ENCODE peak calls at places on chromosomes 16 and 17, in seven cellular contexts. One of them, this sample, is unnamed.

GRCh38 chr17:82863941-82864720 is 24.3 kb upstream of the ZNF750 start:
- DNase-seq in NCI-H1436 treated with DMSO at 0.1 percent for 48 hours: no peak
- DNase-seq in HCT116: peak; percentile 68
- DNase-seq in stimulated activated CD8-positive, alpha-beta memory T cell treated with anti-CD3 and anti-CD28 coated beads, Interleukin-7, amount 100 ng/mL, for 4 hours: peak; percentile 81
- DNase-seq in activated naive CD4-positive, alpha-beta T cell: peak; percentile 53
- DNase-seq in dorsolateral prefrontal cortex: no peak
- DNase-seq in retinal pigment epithelial cell: no peak
- DNase-seq in this sample: no peak

GRCh38 chr16:11224096-11224893 is 31.7 kb downstream of the SOCS1 start:
- DNase-seq in NCI-H1436 treated with DMSO at 0.1 percent for 48 hours: no peak
- DNase-seq in HCT116: no peak
- DNase-seq in stimulated activated CD8-positive, alpha-beta memory T cell treated with anti-CD3 and anti-CD28 coated beads, Interleukin-7, amount 100 ng/mL, for 4 hours: peak; percentile 51
- DNase-seq in activated naive CD4-positive, alpha-beta T cell: no peak
- DNase-seq in dorsolateral prefrontal cortex: no peak
- DNase-seq in retinal pigment epithelial cell: no peak
- DNase-seq in this sample: no peak

GRCh38 chr16:58515871-58516767 is 802 bp downstream of the SETD6 start:
- DNase-seq in NCI-H1436 treated with DMSO at 0.1 percent for 48 hours: no peak
- DNase-seq in HCT116: no peak
- DNase-seq in stimulated activated CD8-positive, alpha-beta memory T cell treated with anti-CD3 and anti-CD28 coated beads, Interleukin-7, amount 100 ng/mL, for 4 hours: peak; percentile 34
- DNase-seq in activated naive CD4-positive, alpha-beta T cell: no peak
- DNase-seq in dorsolateral prefrontal cortex: no peak
- DNase-seq in retinal pigment epithelial cell: no peak
- DNase-seq in this sample: no peak

GRCh38 chr17:71963341-71963740 is 157.5 kb upstream of the SOX9 start:
- DNase-seq in NCI-H1436 treated with DMSO at 0.1 percent for 48 hours: no peak
- DNase-seq in HCT116: no peak
- DNase-seq in stimulated activated CD8-positive, alpha-beta memory T cell treated with anti-CD3 and anti-CD28 coated beads, Interleukin-7, amount 100 ng/mL, for 4 hours: no peak
- DNase-seq in activated naive CD4-positive, alpha-beta T cell: no peak
- DNase-seq in dorsolateral prefrontal cortex: no peak
- DNase-seq in retinal pigment epithelial cell: no peak
- DNase-seq in this sample: no peak

GRCh38 chr16:64615647-64616280 is 506.1 kb downstream of the CDH11 start:
- DNase-seq in NCI-H1436 treated with DMSO at 0.1 percent for 48 hours: no peak
- DNase-seq in HCT116: no peak
- DNase-seq in stimulated activated CD8-positive, alpha-beta memory T cell treated with anti-CD3 and anti-CD28 coated beads, Interleukin-7, amount 100 ng/mL, for 4 hours: no peak
- DNase-seq in activated naive CD4-positive, alpha-beta T cell: no peak
- DNase-seq in dorsolateral prefrontal cortex: no peak
- DNase-seq in retinal pigment epithelial cell: no peak
- DNase-seq in this sample: peak; percentile 39

GRCh38 chr17:12959441-12959840 is 58.4 kb downstream of the ELAC2 start:
- DNase-seq in NCI-H1436 treated with DMSO at 0.1 percent for 48 hours: no peak
- DNase-seq in HCT116: no peak
- DNase-seq in stimulated activated CD8-positive, alpha-beta memory T cell treated with anti-CD3 and anti-CD28 coated beads, Interleukin-7, amount 100 ng/mL, for 4 hours: no peak
- DNase-seq in activated naive CD4-positive, alpha-beta T cell: no peak
- DNase-seq in dorsolateral prefrontal cortex: no peak
- DNase-seq in retinal pigment epithelial cell: peak; percentile 24
- DNase-seq in this sample: no peak

GRCh38 chr17:15512310-15512709 is 44.9 kb upstream of the CDRT4 start:
- DNase-seq in NCI-H1436 treated with DMSO at 0.1 percent for 48 hours: no peak
- DNase-seq in HCT116: no peak
- DNase-seq in stimulated activated CD8-positive, alpha-beta memory T cell treated with anti-CD3 and anti-CD28 coated beads, Interleukin-7, amount 100 ng/mL, for 4 hours: no peak
- DNase-seq in activated naive CD4-positive, alpha-beta T cell: no peak
- DNase-seq in dorsolateral prefrontal cortex: no peak
- DNase-seq in retinal pigment epithelial cell: no peak
- DNase-seq in this sample: no peak

GRCh38 chr16:79176987-79177386 is 423.6 kb downstream of the MAF start:
- DNase-seq in NCI-H1436 treated with DMSO at 0.1 percent for 48 hours: no peak
- DNase-seq in HCT116: no peak
- DNase-seq in stimulated activated CD8-positive, alpha-beta memory T cell treated with anti-CD3 and anti-CD28 coated beads, Interleukin-7, amount 100 ng/mL, for 4 hours: peak; percentile 3
- DNase-seq in activated naive CD4-positive, alpha-beta T cell: no peak
- DNase-seq in dorsolateral prefrontal cortex: no peak
- DNase-seq in retinal pigment epithelial cell: no peak
- DNase-seq in this sample: no peak

GRCh38 chr17:3622977-3623594 is 13.0 kb downstream of the SHPK start:
- DNase-seq in NCI-H1436 treated with DMSO at 0.1 percent for 48 hours: no peak
- DNase-seq in HCT116: no peak
- DNase-seq in stimulated activated CD8-positive, alpha-beta memory T cell treated with anti-CD3 and anti-CD28 coated beads, Interleukin-7, amount 100 ng/mL, for 4 hours: no peak
- DNase-seq in activated naive CD4-positive, alpha-beta T cell: no peak
- DNase-seq in dorsolateral prefrontal cortex: no peak
- DNase-seq in retinal pigment epithelial cell: no peak
- DNase-seq in this sample: no peak

GRCh38 chr17:49132699-49133364 is at the start of gene B4GALNT2:
- DNase-seq in NCI-H1436 treated with DMSO at 0.1 percent for 48 hours: no peak
- DNase-seq in HCT116: no peak
- DNase-seq in stimulated activated CD8-positive, alpha-beta memory T cell treated with anti-CD3 and anti-CD28 coated beads, Interleukin-7, amount 100 ng/mL, for 4 hours: no peak
- DNase-seq in activated naive CD4-positive, alpha-beta T cell: no peak
- DNase-seq in dorsolateral prefrontal cortex: no peak
- DNase-seq in retinal pigment epithelial cell: no peak
- DNase-seq in this sample: no peak

GRCh38 chr16:84922351-84923135 is 88.8 kb downstream of the ZDHHC7 start:
- DNase-seq in NCI-H1436 treated with DMSO at 0.1 percent for 48 hours: no peak
- DNase-seq in HCT116: no peak
- DNase-seq in stimulated activated CD8-positive, alpha-beta memory T cell treated with anti-CD3 and anti-CD28 coated beads, Interleukin-7, amount 100 ng/mL, for 4 hours: no peak
- DNase-seq in activated naive CD4-positive, alpha-beta T cell: no peak
- DNase-seq in dorsolateral prefrontal cortex: peak; percentile 45
- DNase-seq in retinal pigment epithelial cell: no peak
- DNase-seq in this sample: no peak

GRCh38 chr17:77450742-77451270 is 310.0 kb downstream of the SEC14L1 start:
- DNase-seq in NCI-H1436 treated with DMSO at 0.1 percent for 48 hours: no peak
- DNase-seq in HCT116: no peak
- DNase-seq in stimulated activated CD8-positive, alpha-beta memory T cell treated with anti-CD3 and anti-CD28 coated beads, Interleukin-7, amount 100 ng/mL, for 4 hours: no peak
- DNase-seq in activated naive CD4-positive, alpha-beta T cell: no peak
- DNase-seq in dorsolateral prefrontal cortex: no peak
- DNase-seq in retinal pigment epithelial cell: no peak
- DNase-seq in this sample: no peak

GRCh38 chr17:28481081-28481571 is 7.7 kb downstream of the SLC13A2 start:
- DNase-seq in NCI-H1436 treated with DMSO at 0.1 percent for 48 hours: no peak
- DNase-seq in HCT116: no peak
- DNase-seq in stimulated activated CD8-positive, alpha-beta memory T cell treated with anti-CD3 and anti-CD28 coated beads, Interleukin-7, amount 100 ng/mL, for 4 hours: no peak
- DNase-seq in activated naive CD4-positive, alpha-beta T cell: no peak
- DNase-seq in dorsolateral prefrontal cortex: no peak
- DNase-seq in retinal pigment epithelial cell: no peak
- DNase-seq in this sample: no peak

GRCh38 chr17:40577611-40578065 is 12.4 kb upstream of the CCR7 start:
- DNase-seq in NCI-H1436 treated with DMSO at 0.1 percent for 48 hours: no peak
- DNase-seq in HCT116: no peak
- DNase-seq in stimulated activated CD8-positive, alpha-beta memory T cell treated with anti-CD3 and anti-CD28 coated beads, Interleukin-7, amount 100 ng/mL, for 4 hours: no peak
- DNase-seq in activated naive CD4-positive, alpha-beta T cell: no peak
- DNase-seq in dorsolateral prefrontal cortex: no peak
- DNase-seq in retinal pigment epithelial cell: no peak
- DNase-seq in this sample: no peak

GRCh38 chr17:46737331-46737730 is 81.2 kb downstream of the WNT3 start:
- DNase-seq in NCI-H1436 treated with DMSO at 0.1 percent for 48 hours: no peak
- DNase-seq in HCT116: no peak
- DNase-seq in stimulated activated CD8-positive, alpha-beta memory T cell treated with anti-CD3 and anti-CD28 coated beads, Interleukin-7, amount 100 ng/mL, for 4 hours: no peak
- DNase-seq in activated naive CD4-positive, alpha-beta T cell: no peak
- DNase-seq in dorsolateral prefrontal cortex: no peak
- DNase-seq in retinal pigment epithelial cell: no peak
- DNase-seq in this sample: no peak

GRCh38 chr17:10737168-10737622 is 7.4 kb upstream of the TMEM220 start:
- DNase-seq in NCI-H1436 treated with DMSO at 0.1 percent for 48 hours: no peak
- DNase-seq in HCT116: peak; percentile 39
- DNase-seq in stimulated activated CD8-positive, alpha-beta memory T cell treated with anti-CD3 and anti-CD28 coated beads, Interleukin-7, amount 100 ng/mL, for 4 hours: no peak
- DNase-seq in activated naive CD4-positive, alpha-beta T cell: no peak
- DNase-seq in dorsolateral prefrontal cortex: no peak
- DNase-seq in retinal pigment epithelial cell: no peak
- DNase-seq in this sample: no peak

GRCh38 chr17:36761203-36761945 is 160.0 kb downstream of the MRM1 start:
- DNase-seq in NCI-H1436 treated with DMSO at 0.1 percent for 48 hours: no peak
- DNase-seq in HCT116: no peak
- DNase-seq in stimulated activated CD8-positive, alpha-beta memory T cell treated with anti-CD3 and anti-CD28 coated beads, Interleukin-7, amount 100 ng/mL, for 4 hours: no peak
- DNase-seq in activated naive CD4-positive, alpha-beta T cell: no peak
- DNase-seq in dorsolateral prefrontal cortex: no peak
- DNase-seq in retinal pigment epithelial cell: no peak
- DNase-seq in this sample: peak; percentile 58

GRCh38 chr17:82022310-82022980 is at the start of gene CENPX:
- DNase-seq in NCI-H1436 treated with DMSO at 0.1 percent for 48 hours: no peak
- DNase-seq in HCT116: no peak
- DNase-seq in stimulated activated CD8-positive, alpha-beta memory T cell treated with anti-CD3 and anti-CD28 coated beads, Interleukin-7, amount 100 ng/mL, for 4 hours: no peak
- DNase-seq in activated naive CD4-positive, alpha-beta T cell: no peak
- DNase-seq in dorsolateral prefrontal cortex: no peak
- DNase-seq in retinal pigment epithelial cell: no peak
- DNase-seq in this sample: peak; percentile 43

GRCh38 chr17:39527220-39527813 is 66.0 kb downstream of the CDK12 start:
- DNase-seq in NCI-H1436 treated with DMSO at 0.1 percent for 48 hours: no peak
- DNase-seq in HCT116: peak; percentile 12
- DNase-seq in stimulated activated CD8-positive, alpha-beta memory T cell treated with anti-CD3 and anti-CD28 coated beads, Interleukin-7, amount 100 ng/mL, for 4 hours: no peak
- DNase-seq in activated naive CD4-positive, alpha-beta T cell: no peak
- DNase-seq in dorsolateral prefrontal cortex: no peak
- DNase-seq in retinal pigment epithelial cell: no peak
- DNase-seq in this sample: no peak

GRCh38 chr17:16470302-16470701 is 21.7 kb downstream of the LRRC75A start:
- DNase-seq in NCI-H1436 treated with DMSO at 0.1 percent for 48 hours: no peak
- DNase-seq in HCT116: no peak
- DNase-seq in stimulated activated CD8-positive, alpha-beta memory T cell treated with anti-CD3 and anti-CD28 coated beads, Interleukin-7, amount 100 ng/mL, for 4 hours: no peak
- DNase-seq in activated naive CD4-positive, alpha-beta T cell: no peak
- DNase-seq in dorsolateral prefrontal cortex: no peak
- DNase-seq in retinal pigment epithelial cell: no peak
- DNase-seq in this sample: no peak

GRCh38 chr17:57288034-57288752 is 31.9 kb downstream of the MSI2 start:
- DNase-seq in NCI-H1436 treated with DMSO at 0.1 percent for 48 hours: no peak
- DNase-seq in HCT116: no peak
- DNase-seq in stimulated activated CD8-positive, alpha-beta memory T cell treated with anti-CD3 and anti-CD28 coated beads, Interleukin-7, amount 100 ng/mL, for 4 hours: no peak
- DNase-seq in activated naive CD4-positive, alpha-beta T cell: no peak
- DNase-seq in dorsolateral prefrontal cortex: no peak
- DNase-seq in retinal pigment epithelial cell: no peak
- DNase-seq in this sample: no peak